ENCODE peak calls at places on chromosomes 16 and 17, in nine cellular contexts. Q is AG04450, F is cardiac fibroblast, B is RWPE2, N is heart right ventricle, S is psoas muscle, R is B cell, T is ascending aorta, A is MCF 10A. G is an unnamed sample.

GRCh38 chr17:82737981-82738877 is 2.8 kb downstream of the FN3K start:
- DNase-seq in Q (no peak), F (peak), A (no peak), T (no peak), N (peak), S (peak), B (no peak), R (peak), G (no peak)

GRCh38 chr17:76461765-76462555 is 5.4 kb upstream of the AANAT start:
- DNase-seq in N (no peak), S (no peak), R (no peak), A (no peak), T (no peak), Q (no peak), B (no peak), F (peak), G (no peak)

GRCh38 chr17:81902653-81903414 is 796 bp downstream of the NPB start:
- DNase-seq in B (peak), F (no peak), Q (no peak), N (no peak), A (no peak), T (no peak), S (no peak), R (peak), G (no peak)

GRCh38 chr17:80262291-80262690 is 1.6 kb downstream of the RNF213 start:
- DNase-seq in T (no peak), N (no peak), B (no peak), S (no peak), R (no peak), Q (no peak), A (no peak), F (no peak), G (no peak)

GRCh38 chr17:43952351-43952723 is 1.4 kb downstream of the PYY start:
- DNase-seq in N (no peak), B (no peak), A (no peak), R (no peak), Q (no peak), F (no peak), S (no peak), T (no peak), G (no peak)

GRCh38 chr16:3793161-3793576 is 75.8 kb upstream of the TRAP1 start:
- DNase-seq in B (no peak), F (peak), A (no peak), N (no peak), T (no peak), R (no peak), Q (no peak), S (peak), G (peak)

GRCh38 chr17:78737332-78737731 is 44.7 kb downstream of the CYTH1 start:
- DNase-seq in Q (peak), N (no peak), A (peak), T (no peak), R (no peak), S (no peak), F (no peak), B (no peak), G (peak)

GRCh38 chr16:12498077-12498476 is 305.6 kb downstream of the CPPED1 start:
- DNase-seq in S (no peak), B (no peak), N (no peak), A (no peak), Q (no peak), R (no peak), F (no peak), T (no peak), G (no peak)

GRCh38 chr17:12765544-12765943 is 23.8 kb upstream of the ARHGAP44 start:
- DNase-seq in B (no peak), R (no peak), N (no peak), A (peak), F (peak), S (no peak), T (no peak), Q (peak), G (peak)

GRCh38 chr16:63461248-63461841 is 1425.1 kb upstream of the CDH8 start:
- DNase-seq in F (peak), R (no peak), T (no peak), B (no peak), Q (no peak), S (no peak), A (peak), N (no peak), G (peak)

GRCh38 chr16:9348912-9349311 is 257.5 kb downstream of the HAPSTR1 start:
- DNase-seq in F (no peak), S (no peak), Q (no peak), T (no peak), A (no peak), R (no peak), N (no peak), B (no peak), G (no peak)

GRCh38 chr17:36463916-36464764 is 22.3 kb upstream of the ZNHIT3 start:
- DNase-seq in T (no peak), N (peak), F (peak), B (peak), Q (no peak), S (peak), R (no peak), A (peak), G (peak)

GRCh38 chr17:7922499-7923289 is 6.6 kb upstream of the RNF227 start:
- DNase-seq in S (peak), B (no peak), R (peak), N (peak), F (peak), A (no peak), Q (peak), T (peak), G (peak)

GRCh38 chr17:14214271-14214670 is 22.4 kb downstream of the CDRT15 start:
- DNase-seq in F (no peak), S (no peak), A (no peak), Q (no peak), B (no peak), T (no peak), R (no peak), N (no peak), G (no peak)

GRCh38 chr17:14209215-14209614 is 27.4 kb downstream of the CDRT15 start:
- DNase-seq in N (no peak), T (no peak), F (no peak), Q (no peak), S (no peak), A (no peak), R (no peak), B (no peak), G (no peak)

GRCh38 chr17:14212401-14212800 is 24.3 kb downstream of the CDRT15 start:
- DNase-seq in T (no peak), B (no peak), N (no peak), Q (no peak), F (no peak), R (no peak), A (no peak), S (no peak), G (no peak)

GRCh38 chr17:14211246-14211645 is 25.4 kb downstream of the CDRT15 start:
- DNase-seq in T (no peak), R (no peak), A (no peak), S (no peak), Q (no peak), B (no peak), N (no peak), F (no peak), G (no peak)

GRCh38 chr17:14211778-14212177 is 24.9 kb downstream of the CDRT15 start:
- DNase-seq in T (no peak), A (no peak), R (peak), B (no peak), N (peak), Q (no peak), F (peak), S (peak), G (no peak)
- TF ChIP-seq CTCF in T (peak), A (peak), R (peak), B (no peak), N (peak), Q (peak), F (peak), S (peak), G (peak)

DNA sequence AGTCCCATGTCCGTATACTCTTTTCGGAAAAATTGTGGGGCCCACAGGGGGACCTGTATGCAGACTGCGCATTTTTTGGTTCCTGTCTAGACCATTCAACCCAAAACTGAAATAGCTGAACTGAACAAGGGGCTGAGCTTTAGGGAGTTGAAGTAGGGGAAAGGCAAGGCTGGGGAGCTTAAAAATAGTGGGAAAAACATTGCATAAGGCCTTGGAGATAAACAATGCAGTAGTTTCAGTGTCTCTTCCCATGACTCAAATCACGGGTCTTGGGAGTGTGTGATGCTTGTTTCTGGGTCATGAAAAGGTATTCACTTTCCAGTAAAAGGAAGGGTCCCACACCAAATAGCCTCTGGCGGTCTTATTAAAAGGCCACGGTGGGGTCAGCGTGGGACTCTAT is 402.8 kb upstream of the SALL1 start:
- DNase-seq in F (peak), N (no peak), B (no peak), T (no peak), A (peak), S (no peak), Q (peak), R (no peak), G (no peak)
- TF ChIP-seq CTCF in F (no peak), N (no peak), B (no peak), T (no peak), A (no peak), S (no peak), Q (no peak), R (no peak), G (no peak)

DNA sequence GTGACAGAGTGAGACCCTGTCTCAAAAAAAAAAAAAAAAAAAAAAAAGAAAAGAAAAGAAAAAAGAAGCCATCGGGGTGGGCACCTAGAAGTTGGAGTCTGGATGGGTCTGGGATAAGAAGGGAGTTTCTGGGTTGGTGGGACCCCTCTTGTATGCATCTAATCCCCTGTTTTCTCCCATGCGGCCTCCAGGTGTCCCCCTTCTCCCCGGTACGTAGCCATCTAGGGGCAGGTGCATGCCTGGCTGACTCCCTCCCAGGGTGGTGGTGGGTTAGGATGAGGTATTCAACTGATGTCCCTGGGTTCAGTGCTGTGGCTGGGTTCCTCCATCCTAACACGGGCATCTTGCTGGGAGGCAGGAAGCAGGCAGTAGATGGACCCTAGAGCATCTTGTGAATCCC is 13.0 kb downstream of the FMNL1 start:
- DNase-seq in Q (no peak), A (no peak), N (no peak), T (no peak), F (no peak), B (peak), R (peak), S (no peak), G (no peak)
- TF ChIP-seq CTCF in Q (peak), A (no peak), N (no peak), T (no peak), F (peak), B (no peak), R (peak), S (no peak), G (peak)

GRCh38 chr17:58591455-58591854 is 77.0 kb upstream of the MTMR4 start:
- DNase-seq in S (no peak), A (no peak), T (no peak), B (no peak), N (no peak), R (no peak), Q (no peak), F (no peak), G (no peak)
- TF ChIP-seq CTCF in S (no peak), A (no peak), T (no peak), B (no peak), N (no peak), R (no peak), Q (peak), F (peak), G (no peak)

GRCh38 chr16:58684354-58685083 is at the start of gene SLC38A7:
- DNase-seq in F (peak), S (peak), B (peak), R (peak), N (peak), Q (peak), T (peak), A (peak), G (peak)

GRCh38 chr16:58684001-58684353 is 593 bp downstream of the SLC38A7 start:
- DNase-seq in Q (no peak), S (no peak), R (no peak), B (no peak), F (peak), N (no peak), T (no peak), A (no peak), G (peak)

GRCh38 chr16:58678269-58678668 is 6.3 kb downstream of the SLC38A7 start:
- DNase-seq in S (no peak), N (no peak), F (no peak), T (no peak), A (no peak), R (no peak), B (no peak), Q (no peak), G (no peak)

GRCh38 chr16:58679763-58680162 is 4.8 kb downstream of the SLC38A7 start:
- DNase-seq in Q (no peak), R (no peak), B (no peak), S (no peak), N (no peak), A (no peak), T (no peak), F (no peak), G (no peak)

GRCh38 chr16:58678716-58679115 is 5.9 kb downstream of the SLC38A7 start:
- DNase-seq in A (peak), T (no peak), N (peak), B (no peak), S (peak), R (no peak), F (peak), Q (no peak), G (no peak)
- TF ChIP-seq CTCF in A (peak), T (no peak), N (peak), B (peak), S (peak), R (no peak), F (peak), Q (no peak), G (peak)

DNA sequence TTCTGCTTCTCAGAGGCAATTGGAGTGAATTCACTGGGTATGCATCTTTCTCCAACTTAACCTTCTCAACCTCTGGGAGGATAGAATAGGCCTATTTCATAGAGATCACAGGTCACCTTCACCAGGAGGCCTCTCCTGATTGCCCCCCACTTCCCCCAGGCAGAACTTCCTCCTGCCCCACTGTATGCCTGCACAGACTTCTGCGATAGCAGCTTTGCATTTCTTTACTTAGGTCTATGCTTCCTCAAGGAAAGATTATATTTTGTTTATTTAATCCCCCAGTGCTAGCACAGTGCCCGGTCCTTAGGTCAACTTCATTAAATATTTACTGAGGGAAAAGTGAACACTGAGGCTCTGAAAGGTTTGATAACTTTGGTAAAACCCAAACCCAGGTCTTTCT is 19.9 kb downstream of the MYO18A start:
- DNase-seq in N (no peak), B (no peak), F (no peak), A (no peak), R (no peak), T (no peak), S (no peak), Q (no peak), G (no peak)
- TF ChIP-seq CTCF in N (no peak), B (no peak), F (no peak), A (no peak), R (no peak), T (no peak), S (no peak), Q (no peak), G (no peak)

DNA sequence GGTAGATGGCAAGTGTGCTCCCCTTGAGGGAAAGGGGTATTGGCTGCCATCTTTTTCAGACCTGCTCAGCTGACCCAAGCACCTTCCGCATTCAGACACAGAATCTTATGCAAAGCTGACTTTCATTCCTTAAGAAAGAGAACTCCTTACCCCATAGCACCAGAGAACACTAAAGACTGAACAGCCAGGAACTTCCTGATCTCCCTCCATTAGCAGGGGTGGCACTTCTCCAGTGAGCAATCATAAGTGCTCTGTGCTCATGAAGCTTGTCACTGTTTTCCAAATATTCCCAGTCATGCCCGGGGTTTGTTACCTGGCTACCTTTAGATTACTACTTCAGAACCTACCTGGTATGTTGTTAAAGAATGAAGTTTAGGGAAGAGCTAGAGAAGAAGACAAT is 11.9 kb downstream of the HSD17B2 start:
- DNase-seq in R (no peak), N (no peak), B (no peak), Q (no peak), S (no peak), T (no peak), F (no peak), A (no peak), G (no peak)
- TF ChIP-seq CTCF in R (no peak), N (no peak), B (no peak), Q (no peak), S (no peak), T (no peak), F (no peak), A (no peak), G (no peak)

GRCh38 chr17:45387739-45388138 is 44.9 kb downstream of the ARHGAP27 start:
- DNase-seq in Q (no peak), S (no peak), B (no peak), F (no peak), T (no peak), A (no peak), R (no peak), N (no peak), G (no peak)

GRCh38 chr17:45386180-45386579 is 46.5 kb downstream of the ARHGAP27 start:
- DNase-seq in S (no peak), T (no peak), B (no peak), F (no peak), Q (no peak), N (no peak), R (no peak), A (no peak), G (no peak)

GRCh38 chr17:45384800-45385262 is 47.8 kb downstream of the ARHGAP27 start:
- DNase-seq in N (peak), Q (no peak), B (no peak), S (no peak), A (no peak), R (no peak), T (no peak), F (no peak), G (no peak)

GRCh38 chr17:45384047-45384799 is 48.4 kb downstream of the ARHGAP27 start:
- DNase-seq in R (no peak), A (no peak), B (no peak), N (no peak), F (peak), S (no peak), Q (no peak), T (no peak), G (no peak)

GRCh38 chr17:45385331-45385997 is 47.2 kb downstream of the ARHGAP27 start:
- DNase-seq in R (peak), B (no peak), T (peak), F (peak), S (peak), N (peak), A (peak), Q (peak), G (peak)
- TF ChIP-seq CTCF in R (peak), B (peak), T (peak), F (peak), S (peak), N (peak), A (peak), Q (peak), G (peak)

GRCh38 chr16:89913408-89914387 is 5.0 kb upstream of the MC1R start:
- DNase-seq in R (no peak), F (no peak), Q (no peak), T (no peak), A (no peak), S (no peak), N (no peak), B (no peak), G (no peak)
- TF ChIP-seq CTCF in R (no peak), F (no peak), Q (no peak), T (no peak), A (no peak), S (no peak), N (no peak), B (no peak), G (no peak)